ENCODE peak calls at places on chromosomes 11 and 22, in four cellular contexts. O is stimulated activated naive CD8-positive, alpha-beta T cell treated with anti-CD3 and anti-CD28 coated beads, Interleukin-15, amount 100 ng/mL, for 72 hours; M is activated naive CD4-positive, alpha-beta T cell treated with anti-CD3 and anti-CD28 coated beads, Interleukin-2, amount 50 U/mL, for 16 hours; X is suprapubic skin. E is an unnamed sample.

GRCh38 chr11:122663764-122664163 is 8.2 kb downstream of the UBASH3B start:
- DNase-seq in O (no peak), M (no peak), X (no peak), E (no peak)

GRCh38 chr11:61969838-61970452 is 2.5 kb upstream of the FTH1 start:
- DNase-seq in O (peak), M (no peak), X (no peak), E (no peak)

GRCh38 chr22:44299124-44299523 is 13.6 kb downstream of the SHISAL1 start:
- DNase-seq in O (no peak), M (no peak), X (no peak), E (no peak)

GRCh38 chr11:44300881-44301855 is 8.8 kb downstream of the ALX4 start:
- DNase-seq in O (no peak), M (no peak), X (no peak), E (no peak)

GRCh38 chr11:65470433-65470832 is 28.4 kb upstream of the MALAT1 start:
- DNase-seq in O (no peak), M (no peak), X (no peak), E (no peak)

GRCh38 chr11:96990934-96991333 is 601.1 kb downstream of the JRKL start:
- DNase-seq in O (no peak), M (no peak), X (no peak), E (no peak)

GRCh38 chr11:57482782-57483569 is 22.6 kb downstream of the RTN4RL2 start:
- DNase-seq in O (peak), M (peak), X (no peak), E (peak)

GRCh38 chr22:49353185-49353584 is 474.5 kb downstream of the BRD1 start:
- DNase-seq in O (no peak), M (no peak), X (peak), E (no peak)

GRCh38 chr11:86152901-86153300 is 84.0 kb upstream of the PICALM start:
- DNase-seq in O (no peak), M (no peak), X (no peak), E (no peak)

GRCh38 chr11:71304045-71304444 is 51.7 kb upstream of the SHANK2 start:
- DNase-seq in O (no peak), M (no peak), X (no peak), E (no peak)

GRCh38 chr11:8138526-8138925 is 30.3 kb downstream of the RIC3 start:
- DNase-seq in O (no peak), M (no peak), X (no peak), E (no peak)

GRCh38 chr11:95154514-95154913 is 64.9 kb downstream of the ENDOD1 start:
- DNase-seq in O (peak), M (peak), X (no peak), E (peak)

GRCh38 chr11:936199-936598 is 10.5 kb downstream of the AP2A2 start:
- DNase-seq in O (no peak), M (no peak), X (no peak), E (no peak)

GRCh38 chr11:80096736-80097135 is 655.9 kb upstream of the TENM4 start:
- DNase-seq in O (no peak), M (no peak), X (no peak), E (no peak)

GRCh38 chr22:19810381-19811141 is 44.1 kb downstream of the GNB1L start:
- DNase-seq in O (no peak), M (no peak), X (peak), E (peak)

GRCh38 chr22:38028344-38029130 is 28.7 kb upstream of the PICK1 start:
- DNase-seq in O (no peak), M (no peak), X (no peak), E (no peak)

GRCh38 chr22:46140989-46141928 is 9.1 kb upstream of the PPARA start:
- DNase-seq in O (no peak), M (no peak), X (no peak), E (no peak)

GRCh38 chr11:65743928-65744698 is 23.5 kb upstream of the RNASEH2C start:
- DNase-seq in O (no peak), M (no peak), X (no peak), E (peak)

GRCh38 chr22:45671783-45672563 is at the start of gene ATXN10:
- DNase-seq in O (peak), M (peak), X (no peak), E (peak)

GRCh38 chr11:8033312-8033715 is 46.2 kb downstream of the EIF3F start:
- DNase-seq in O (peak), M (peak), X (peak), E (peak)

GRCh38 chr11:116033931-116034553 is 529.8 kb upstream of the CADM1 start:
- DNase-seq in O (no peak), M (no peak), X (no peak), E (no peak)

E was measured in activated naive CD8-positive, alpha-beta T cell treated with anti-CD3 and anti-CD28 coated beads for 36 hours.